ENCODE peak calls at places on chromosomes 1 and 21, in five cellular contexts. J is astrocyte of the cerebellum, D is lung, I is epithelial cell of esophagus, O is tibial nerve. E is an unnamed sample.

GRCh38 chr1:157969693-157970485 is 23.6 kb upstream of the KIRREL1 start:
- DNase-seq in J (peak), D (no peak), I (peak), O (no peak), E (peak)

GRCh38 chr1:208821939-208822338 is 577.8 kb upstream of the PLXNA2 start:
- DNase-seq in J (no peak), D (no peak), I (no peak), O (no peak), E (no peak)

GRCh38 chr1:74237787-74238186 is 2.6 kb downstream of the TNNI3K start:
- DNase-seq in J (no peak), D (no peak), I (no peak), O (no peak), E (no peak)

GRCh38 chr1:237033061-237033460 is 8.9 kb upstream of the RYR2 start:
- DNase-seq in J (no peak), D (no peak), I (no peak), O (no peak), E (no peak)

GRCh38 chr1:147611021-147611426 is 59.3 kb downstream of the ACP6 start:
- DNase-seq in J (no peak), D (no peak), I (no peak), O (no peak), E (no peak)

GRCh38 chr1:174769961-174770549 is 229.7 kb upstream of the CACYBP start:
- DNase-seq in J (peak), D (no peak), I (peak), O (no peak), E (no peak)

GRCh38 chr1:24862775-24863483 is 67.1 kb downstream of the RUNX3 start:
- DNase-seq in J (no peak), D (peak), I (no peak), O (no peak), E (no peak)

GRCh38 chr1:169105434-169106094 is 926 bp upstream of the ATP1B1 start:
- DNase-seq in J (no peak), D (peak), I (peak), O (peak), E (peak)

GRCh38 chr1:34479731-34480130 is 275.1 kb upstream of the GJB5 start:
- DNase-seq in J (no peak), D (no peak), I (no peak), O (no peak), E (peak)

GRCh38 chr1:68218485-68218884 is 13.8 kb downstream of the WLS start:
- DNase-seq in J (no peak), D (no peak), I (peak), O (no peak), E (peak)

GRCh38 chr1:36512842-36513241 is 30.1 kb upstream of the CSF3R start:
- DNase-seq in J (no peak), D (no peak), I (peak), O (no peak), E (no peak)

GRCh38 chr1:153697873-153698647 is 19.6 kb downstream of the NPR1 start:
- DNase-seq in J (no peak), D (peak), I (no peak), O (peak), E (peak)

GRCh38 chr1:8562881-8563865 is 245.3 kb downstream of the SLC45A1 start:
- DNase-seq in J (no peak), D (no peak), I (no peak), O (no peak), E (no peak)

GRCh38 chr1:154730986-154731489 is 123.1 kb upstream of the ADAR start:
- DNase-seq in J (no peak), D (no peak), I (peak), O (no peak), E (no peak)

GRCh38 chr1:228378453-228379164 is 28.0 kb downstream of the TRIM11 start:
- DNase-seq in J (peak), D (peak), I (peak), O (peak), E (peak)

GRCh38 chr21:45588086-45588825 is 46.0 kb upstream of the SLC19A1 start:
- DNase-seq in J (no peak), D (no peak), I (no peak), O (no peak), E (no peak)

GRCh38 chr1:53285969-53286760 is 41.7 kb downstream of the LRP8 start:
- DNase-seq in J (no peak), D (no peak), I (no peak), O (no peak), E (no peak)

GRCh38 chr1:58890091-58890490 is 106.2 kb upstream of the JUN start:
- DNase-seq in J (no peak), D (no peak), I (no peak), O (no peak), E (no peak)

GRCh38 chr1:218400624-218401023 is 55.5 kb downstream of the TGFB2 start:
- DNase-seq in J (no peak), D (no peak), I (no peak), O (no peak), E (no peak)

GRCh38 chr1:98044071-98044697 is 123.3 kb upstream of the DPYD start:
- DNase-seq in J (no peak), D (no peak), I (no peak), O (no peak), E (no peak)

GRCh38 chr1:208476825-208477170 is 232.6 kb upstream of the PLXNA2 start:
- DNase-seq in J (no peak), D (no peak), I (no peak), O (no peak), E (no peak)

GRCh38 chr1:56137829-56138505 is 441.4 kb downstream of the PLPP3 start:
- DNase-seq in J (no peak), D (no peak), I (no peak), O (no peak), E (no peak)

GRCh38 chr1:162943627-162944026 is 82.7 kb upstream of the CCDC190 start:
- DNase-seq in J (peak), D (no peak), I (no peak), O (no peak), E (no peak)

GRCh38 chr1:237961710-237962109 is 71.0 kb upstream of the ZP4 start:
- DNase-seq in J (no peak), D (no peak), I (no peak), O (no peak), E (no peak)

GRCh38 chr1:159197767-159198557 is 6.7 kb upstream of the ACKR1 start:
- DNase-seq in J (peak), D (peak), I (peak), O (peak), E (peak)

GRCh38 chr1:170659404-170660035 is 4.4 kb upstream of the PRRX1 start:
- DNase-seq in J (no peak), D (no peak), I (no peak), O (no peak), E (no peak)

GRCh38 chr1:214551436-214552173 is at the start of gene PTPN14:
- DNase-seq in J (peak), D (peak), I (peak), O (peak), E (peak)

GRCh38 chr1:76951185-76951584 is 83.9 kb downstream of the ST6GALNAC5 start:
- DNase-seq in J (no peak), D (no peak), I (peak), O (no peak), E (no peak)

GRCh38 chr1:233412812-233413211 is 85.3 kb downstream of the MAP3K21 start:
- DNase-seq in J (no peak), D (no peak), I (peak), O (no peak), E (no peak)

GRCh38 chr1:38071530-38072266 is 25.1 kb upstream of the POU3F1 start:
- DNase-seq in J (no peak), D (no peak), I (peak), O (no peak), E (no peak)

DNA sequence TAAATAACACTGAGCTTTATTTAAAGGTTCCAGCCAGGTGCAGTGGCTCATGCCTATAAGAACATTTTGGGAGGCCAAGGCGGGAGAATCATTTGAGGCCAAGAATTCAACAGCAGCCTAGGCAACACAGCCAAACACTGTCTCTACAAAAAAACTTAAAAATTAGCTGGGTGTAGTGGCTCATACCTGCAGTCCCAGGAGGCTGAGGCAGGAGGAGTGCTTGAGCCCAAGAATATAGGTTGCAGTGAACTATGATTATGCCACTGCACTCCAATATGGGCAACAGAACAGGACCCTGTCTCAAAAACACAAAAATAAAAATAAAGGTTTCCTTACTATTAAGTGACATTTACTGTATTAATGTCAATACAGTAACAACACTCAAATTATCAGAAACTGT is 2.1 kb downstream of the TAF12 start:
- DNase-seq in J (no peak), D (no peak), I (peak), O (no peak), E (no peak)
- TF ChIP-seq CTCF in J (peak), D (no peak), I (peak), O (no peak), E (no peak)

DNA sequence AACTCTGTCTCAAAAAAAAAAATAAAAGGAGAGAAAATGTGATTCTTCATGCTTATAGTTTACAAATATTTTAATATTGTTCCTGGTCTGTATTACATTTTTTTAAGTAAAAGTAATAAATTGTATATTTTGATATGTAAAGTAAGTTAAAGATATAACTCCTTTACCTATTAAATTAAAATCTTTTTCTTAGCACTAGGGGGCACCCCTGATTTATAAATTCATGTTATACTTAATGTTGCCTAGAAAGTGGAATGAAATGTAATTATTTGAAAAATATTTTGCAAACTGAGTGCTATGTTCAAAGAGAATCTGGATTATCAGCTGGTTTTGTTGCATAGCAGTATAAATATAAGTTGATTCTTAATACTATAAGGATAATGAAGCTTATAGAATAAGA is 49.2 kb downstream of the RALGPS2 start:
- DNase-seq in J (peak), D (no peak), I (peak), O (no peak), E (no peak)
- TF ChIP-seq CTCF in J (no peak), D (peak), I (no peak), O (no peak), E (peak)

GRCh38 chr1:86997538-86997937 is 83.1 kb downstream of the HS2ST1 start:
- DNase-seq in J (no peak), D (no peak), I (no peak), O (no peak), E (no peak)

GRCh38 chr1:86998280-86998679 is 83.8 kb downstream of the HS2ST1 start:
- DNase-seq in J (no peak), D (no peak), I (no peak), O (no peak), E (no peak)

GRCh38 chr1:87000460-87000859 is 86.0 kb downstream of the HS2ST1 start:
- DNase-seq in J (no peak), D (no peak), I (no peak), O (no peak), E (no peak)

GRCh38 chr1:86994061-86994460 is 79.6 kb downstream of the HS2ST1 start:
- DNase-seq in J (no peak), D (no peak), I (no peak), O (no peak), E (no peak)

DNA sequence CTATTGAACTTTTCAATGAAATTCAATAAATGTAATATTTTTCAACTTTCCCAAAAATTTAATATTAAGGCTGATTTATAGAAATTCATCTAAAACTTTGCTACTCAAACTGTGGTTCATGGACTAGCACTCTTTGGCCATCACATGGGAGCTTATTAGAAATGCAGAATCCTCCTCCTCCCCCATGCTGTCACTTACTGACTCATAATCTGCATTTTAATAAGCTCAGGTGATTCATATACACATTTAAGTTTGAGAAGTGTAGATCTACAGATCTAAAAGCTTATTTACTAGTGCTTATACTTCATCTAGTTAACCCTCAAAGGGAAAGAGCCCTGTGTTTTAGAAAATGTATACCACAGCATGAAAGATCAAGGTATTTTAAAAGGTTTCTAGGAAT is 84.3 kb downstream of the HS2ST1 start:
- DNase-seq in J (peak), D (no peak), I (peak), O (no peak), E (no peak)
- TF ChIP-seq CTCF in J (no peak), D (no peak), I (no peak), O (no peak), E (no peak)

GRCh38 chr1:29679316-29679715 is 443.0 kb downstream of the PTPRU start:
- DNase-seq in J (no peak), D (peak), I (no peak), O (no peak), E (no peak)

GRCh38 chr1:29674625-29675326 is 438.5 kb downstream of the PTPRU start:
- DNase-seq in J (no peak), D (peak), I (no peak), O (no peak), E (no peak)

GRCh38 chr1:29675481-29676263 is 439.4 kb downstream of the PTPRU start:
- DNase-seq in J (peak), D (peak), I (no peak), O (no peak), E (no peak)

GRCh38 chr1:29676496-29676895 is 440.2 kb downstream of the PTPRU start:
- DNase-seq in J (no peak), D (peak), I (no peak), O (no peak), E (no peak)

DNA sequence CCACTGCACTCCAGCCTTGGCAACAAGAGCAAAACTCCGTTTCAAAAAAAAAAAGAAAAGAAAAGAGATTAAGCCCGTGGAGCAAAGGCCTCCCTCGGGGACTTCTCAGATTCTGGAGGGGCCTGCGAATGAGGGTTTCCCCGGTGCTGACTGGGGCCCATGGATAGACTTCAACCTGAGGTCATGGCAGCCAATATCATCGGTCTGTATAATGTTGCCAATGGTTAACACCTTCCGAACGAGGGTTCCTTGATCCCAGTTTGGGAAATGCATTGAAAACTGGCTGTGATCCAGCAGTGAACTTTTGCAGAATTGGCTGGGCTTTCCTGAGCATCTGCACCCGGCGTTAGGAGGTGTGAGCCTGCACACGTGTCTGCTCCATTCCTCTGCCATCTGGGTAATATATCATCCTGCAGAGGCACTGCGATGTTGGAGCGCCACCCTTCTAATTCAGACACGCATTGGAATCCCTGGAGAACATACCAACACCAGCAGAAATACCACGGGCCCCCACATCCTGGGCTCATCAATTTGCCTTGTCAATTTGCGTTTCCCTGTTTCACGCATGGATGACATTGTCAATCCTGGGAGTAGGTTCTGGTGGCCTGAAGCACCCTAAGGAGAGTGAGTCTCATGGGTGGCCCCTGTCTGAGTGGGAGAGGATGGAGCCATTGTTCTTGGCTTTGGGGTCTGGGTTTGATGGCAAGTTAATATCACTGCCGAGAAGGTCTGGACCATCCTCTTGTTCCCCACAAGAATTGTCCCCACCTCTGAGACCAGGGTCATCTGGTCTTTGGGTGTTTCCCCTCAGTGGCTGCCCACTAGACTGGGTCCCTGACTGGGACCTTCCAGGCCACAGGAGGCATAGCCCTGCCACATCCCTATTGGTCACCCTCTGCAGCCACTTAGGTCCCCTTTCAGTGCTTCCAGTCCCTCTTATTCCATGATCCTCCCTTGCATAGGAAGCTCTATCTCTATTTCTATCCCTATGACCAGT is 441.0 kb downstream of the PTPRU start:
- DNase-seq in J (no peak), D (peak), I (no peak), O (no peak), E (no peak)
- TF ChIP-seq CTCF in J (no peak), D (no peak), I (no peak), O (no peak), E (no peak)

GRCh38 chr1:113178106-113178505 is 105.1 kb downstream of the LRIG2 start:
- DNase-seq in J (no peak), D (no peak), I (no peak), O (no peak), E (no peak)

DNA sequence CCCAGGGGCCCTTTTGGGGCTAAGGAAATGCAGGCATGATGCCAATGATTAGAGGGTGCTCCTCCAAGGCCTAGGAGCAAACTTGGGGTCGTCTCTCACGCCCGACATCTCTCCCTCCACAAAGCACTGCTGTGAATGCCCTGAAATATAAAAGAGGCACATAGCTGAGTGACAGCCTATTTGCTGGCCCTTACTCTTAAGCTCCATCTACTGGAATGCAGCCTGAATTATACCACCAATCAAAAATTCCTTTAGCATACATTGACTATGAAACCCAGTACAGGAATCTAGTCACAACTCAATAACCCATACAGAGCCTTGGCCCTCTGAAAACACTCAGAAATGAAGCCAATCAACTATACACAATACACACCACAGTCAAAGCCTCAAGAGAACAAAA is 105.5 kb downstream of the LRIG2 start:
- DNase-seq in J (no peak), D (no peak), I (no peak), O (no peak), E (no peak)
- TF ChIP-seq CTCF in J (peak), D (no peak), I (peak), O (no peak), E (no peak)

GRCh38 chr1:243475966-243476365 is 220.1 kb downstream of the SDCCAG8 start:
- DNase-seq in J (peak), D (no peak), I (no peak), O (no peak), E (peak)
- TF ChIP-seq CTCF in J (peak), D (no peak), I (no peak), O (no peak), E (peak)

DNA sequence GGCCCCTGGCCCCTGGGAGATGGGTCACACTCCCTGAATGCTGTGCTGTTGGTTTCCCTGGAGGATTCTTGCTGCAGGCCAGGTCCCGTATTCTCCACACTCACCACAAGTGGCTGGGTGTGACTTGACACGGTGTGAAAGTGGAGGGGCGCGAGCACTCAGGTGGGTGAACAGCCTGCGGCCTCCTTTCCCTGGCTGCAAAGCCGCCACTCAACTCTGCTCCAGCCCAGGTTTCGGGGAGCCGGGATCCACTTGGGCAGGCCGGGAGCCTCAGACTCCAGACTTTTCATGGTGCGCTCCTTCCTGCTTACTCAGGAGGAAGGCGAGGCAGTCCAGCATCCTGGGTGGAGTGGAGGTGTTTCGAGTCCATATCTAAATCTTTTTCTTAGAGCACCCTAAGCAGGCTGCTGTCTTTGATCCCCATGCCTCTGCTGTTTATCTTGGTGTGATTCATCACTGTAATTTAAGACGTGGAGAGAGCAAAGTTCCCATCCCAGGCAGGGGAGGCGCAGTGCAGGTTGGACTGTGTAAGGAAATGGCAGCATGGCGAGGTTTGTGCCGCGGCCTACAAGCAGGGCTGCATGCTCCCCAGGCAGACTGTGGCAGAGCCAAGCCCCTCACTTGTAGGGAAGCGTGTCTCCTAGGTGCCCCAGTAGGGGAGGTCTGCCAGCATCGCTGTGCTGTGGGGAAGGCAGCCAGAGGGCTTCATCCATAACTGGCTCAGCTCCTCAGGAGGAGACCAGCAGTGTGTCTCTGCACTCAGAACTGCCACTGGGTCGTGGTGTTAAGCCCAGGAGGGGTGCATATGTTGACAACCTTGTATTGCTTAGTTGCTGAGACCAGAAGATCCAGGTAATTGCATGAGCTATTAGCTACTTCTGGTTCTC is 29.6 kb downstream of the VANGL1 start:
- DNase-seq in J (peak), D (no peak), I (peak), O (no peak), E (peak)
- TF ChIP-seq CTCF in J (no peak), D (no peak), I (no peak), O (no peak), E (no peak)

E was measured in nephron progenitor cell.